ENCODE peak calls at places on chromosome 7, in seven cellular contexts. E is lung, L is SJSA1, V is ovary, A is breast epithelium, C is fibroblast of lung, W is RWPE2. H is an unnamed sample.

GRCh38 chr7:141975806-141976523 is 2.4 kb upstream of the TAS2R38 start:
- DNase-seq in E (peak), L (peak), V (peak), A (peak), C (peak), W (peak), H (peak)

GRCh38 chr7:142519790-142520078 is 229.5 kb upstream of the PRSS1 start:
- DNase-seq in E (no peak), L (peak), V (no peak), A (no peak), C (no peak), W (no peak), H (no peak)

GRCh38 chr7:118328505-118329211 is 104.2 kb downstream of the ANKRD7 start:
- DNase-seq in E (no peak), L (no peak), V (no peak), A (no peak), C (no peak), W (no peak), H (no peak)

GRCh38 chr7:155227788-155228458 is 69.8 kb upstream of the INSIG1 start:
- DNase-seq in E (no peak), L (no peak), V (no peak), A (no peak), C (no peak), W (no peak), H (no peak)

GRCh38 chr7:75732764-75733630 is 5.7 kb downstream of the HIP1 start:
- DNase-seq in E (no peak), L (peak), V (no peak), A (no peak), C (peak), W (no peak), H (no peak)

GRCh38 chr7:12951397-12951801 is 264.0 kb downstream of the ARL4A start:
- DNase-seq in E (no peak), L (no peak), V (no peak), A (no peak), C (peak), W (no peak), H (no peak)

GRCh38 chr7:71511361-71511807 is 379.4 kb downstream of the GALNT17 start:
- DNase-seq in E (no peak), L (no peak), V (no peak), A (no peak), C (no peak), W (no peak), H (no peak)

GRCh38 chr7:74365320-74366022 is 76.3 kb downstream of the CLIP2 start:
- DNase-seq in E (peak), L (peak), V (peak), A (no peak), C (peak), W (no peak), H (no peak)

GRCh38 chr7:29140873-29141468 is 5.4 kb downstream of the CPVL start:
- DNase-seq in E (no peak), L (no peak), V (no peak), A (no peak), C (no peak), W (no peak), H (no peak)

GRCh38 chr7:151451156-151451555 is 11.2 kb upstream of the CRYGN start:
- DNase-seq in E (no peak), L (no peak), V (peak), A (no peak), C (no peak), W (no peak), H (no peak)

GRCh38 chr7:139471740-139472353 is 11.6 kb downstream of the KLRG2 start:
- DNase-seq in E (no peak), L (no peak), V (no peak), A (no peak), C (peak), W (no peak), H (no peak)

GRCh38 chr7:112452102-112452888 is 2.0 kb downstream of the IFRD1 start:
- DNase-seq in E (no peak), L (no peak), V (peak), A (peak), C (peak), W (no peak), H (peak)

GRCh38 chr7:105015631-105015965 is 1.6 kb downstream of the KMT2E start:
- DNase-seq in E (no peak), L (no peak), V (no peak), A (no peak), C (peak), W (no peak), H (no peak)

GRCh38 chr7:44287488-44288380 is 37.7 kb downstream of the CAMK2B start:
- DNase-seq in E (no peak), L (peak), V (peak), A (no peak), C (no peak), W (peak), H (no peak)

GRCh38 chr7:5476001-5476400 is 52.4 kb upstream of the TNRC18 start:
- DNase-seq in E (no peak), L (no peak), V (no peak), A (no peak), C (no peak), W (no peak), H (no peak)

GRCh38 chr7:145036592-145037386 is 200.9 kb upstream of the TPK1 start:
- DNase-seq in E (no peak), L (no peak), V (no peak), A (no peak), C (peak), W (no peak), H (no peak)

GRCh38 chr7:115941703-115942268 is 88.8 kb downstream of the TFEC start:
- DNase-seq in E (no peak), L (no peak), V (no peak), A (no peak), C (peak), W (no peak), H (no peak)

GRCh38 chr7:63067897-63068585 is 930.6 kb upstream of the ZNF722 start:
- DNase-seq in E (peak), L (peak), V (no peak), A (no peak), C (no peak), W (no peak), H (no peak)

GRCh38 chr7:80841566-80842478 is 77.0 kb downstream of the SEMA3C start:
- DNase-seq in E (no peak), L (peak), V (no peak), A (no peak), C (peak), W (no peak), H (no peak)

GRCh38 chr7:80844916-80845315 is 73.9 kb downstream of the SEMA3C start:
- DNase-seq in E (no peak), L (no peak), V (no peak), A (no peak), C (peak), W (no peak), H (no peak)

GRCh38 chr7:80842479-80842797 is 76.4 kb downstream of the SEMA3C start:
- DNase-seq in E (no peak), L (no peak), V (no peak), A (no peak), C (no peak), W (no peak), H (no peak)

GRCh38 chr7:80847027-80847426 is 71.8 kb downstream of the SEMA3C start:
- DNase-seq in E (no peak), L (no peak), V (no peak), A (no peak), C (no peak), W (no peak), H (no peak)

GRCh38 chr7:80843018-80843671 is 75.7 kb downstream of the SEMA3C start:
- DNase-seq in E (no peak), L (no peak), V (no peak), A (no peak), C (peak), W (no peak), H (no peak)
- H3K27ac ChIP-seq in E (no peak), L (peak), V (no peak), A (no peak), C (no peak), W (no peak), H (no peak)

DNA sequence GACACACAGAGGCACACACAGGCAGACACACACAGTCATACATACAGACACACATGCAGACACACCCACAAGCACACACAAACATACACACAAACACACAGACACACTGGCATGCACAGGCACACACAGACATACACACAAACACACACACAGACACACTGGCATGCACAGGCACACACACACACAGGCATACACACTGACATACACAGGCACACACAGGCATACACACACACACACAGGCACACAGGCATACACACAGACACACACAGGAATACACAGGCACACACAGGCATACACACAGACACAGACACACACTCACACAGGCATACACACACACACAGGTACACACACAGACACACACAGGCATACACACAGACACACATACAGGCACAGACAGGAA is 340.7 kb upstream of the VSTM2A start:
- DNase-seq in E (no peak), L (no peak), V (no peak), A (no peak), C (no peak), W (no peak), H (no peak)
- H3K4me3 ChIP-seq in E (no peak), L (no peak), V (no peak), A (no peak), C (no peak), W (no peak), H (no peak)

GRCh38 chr7:149415391-149416068 is 45.3 kb downstream of the ZNF777 start:
- DNase-seq in E (no peak), L (no peak), V (no peak), A (no peak), C (peak), W (no peak), H (no peak)
- H3K27ac ChIP-seq in E (no peak), L (no peak), V (no peak), A (no peak), C (no peak), W (no peak), H (no peak)

GRCh38 chr7:19772323-19772722 is 1.1 kb downstream of the TMEM196 start:
- DNase-seq in E (no peak), L (no peak), V (no peak), A (no peak), C (no peak), W (no peak), H (no peak)
- H3K4me3 ChIP-seq in E (no peak), L (no peak), V (no peak), A (peak), C (no peak), W (peak), H (peak)

H was measured in suprapubic skin.